ENCODE peak calls at places on chromosomes 5 and 9, in four cellular contexts. One of them, this sample, is unnamed.

GRCh38 chr5:135024956-135025729 is 8.9 kb downstream of the PITX1 start:
- DNase-seq in ovary: no peak
- DNase-seq in retinal pigment epithelial cell: no peak
- DNase-seq in GM20000: no peak
- DNase-seq in this sample: no peak

GRCh38 chr9:33449715-33450114 is 2.3 kb upstream of the AQP3 start:
- DNase-seq in ovary: no peak
- DNase-seq in retinal pigment epithelial cell: no peak
- DNase-seq in GM20000: no peak
- DNase-seq in this sample: no peak

GRCh38 chr9:113652355-113653152 is 189.0 kb downstream of the RGS3 start:
- DNase-seq in ovary: no peak
- DNase-seq in retinal pigment epithelial cell: no peak
- DNase-seq in GM20000: no peak
- DNase-seq in this sample: no peak

GRCh38 chr5:151006704-151007334 is 13.6 kb upstream of the GPX3 start:
- DNase-seq in ovary: peak
- DNase-seq in retinal pigment epithelial cell: no peak
- DNase-seq in GM20000: no peak
- DNase-seq in this sample: no peak

GRCh38 chr5:151327585-151327984 is 19.8 kb downstream of the SLC36A2 start:
- DNase-seq in ovary: no peak
- DNase-seq in retinal pigment epithelial cell: no peak
- DNase-seq in GM20000: no peak
- DNase-seq in this sample: no peak

GRCh38 chr5:98763001-98763630 is 10.3 kb upstream of the RGMB start:
- DNase-seq in ovary: no peak
- DNase-seq in retinal pigment epithelial cell: no peak
- DNase-seq in GM20000: no peak
- DNase-seq in this sample: no peak

GRCh38 chr5:149030392-149030791 is 32.5 kb downstream of the SH3TC2 start:
- DNase-seq in ovary: no peak
- DNase-seq in retinal pigment epithelial cell: no peak
- DNase-seq in GM20000: no peak
- DNase-seq in this sample: no peak

GRCh38 chr9:115034801-115035200 is 83.2 kb downstream of the TNC start:
- DNase-seq in ovary: no peak
- DNase-seq in retinal pigment epithelial cell: peak
- DNase-seq in GM20000: no peak
- DNase-seq in this sample: no peak

GRCh38 chr9:4780651-4781050 is 12.1 kb upstream of the RCL1 start:
- DNase-seq in ovary: no peak
- DNase-seq in retinal pigment epithelial cell: no peak
- DNase-seq in GM20000: no peak
- DNase-seq in this sample: no peak

GRCh38 chr9:107976767-107977166 is 487.2 kb upstream of the KLF4 start:
- DNase-seq in ovary: no peak
- DNase-seq in retinal pigment epithelial cell: no peak
- DNase-seq in GM20000: no peak
- DNase-seq in this sample: no peak

GRCh38 chr5:150298701-150299451 is 3.8 kb downstream of the ARSI start:
- DNase-seq in ovary: no peak
- DNase-seq in retinal pigment epithelial cell: peak
- DNase-seq in GM20000: no peak
- DNase-seq in this sample: no peak

GRCh38 chr5:55554879-55555278 is 20.1 kb upstream of the PLPP1 start:
- DNase-seq in ovary: no peak
- DNase-seq in retinal pigment epithelial cell: no peak
- DNase-seq in GM20000: no peak
- DNase-seq in this sample: no peak

GRCh38 chr9:129522351-129522750 is 98.5 kb downstream of the C9orf50 start:
- DNase-seq in ovary: no peak
- DNase-seq in retinal pigment epithelial cell: no peak
- DNase-seq in GM20000: no peak
- DNase-seq in this sample: no peak

GRCh38 chr5:69206528-69207190 is 17.3 kb downstream of the CENPH start:
- DNase-seq in ovary: no peak
- DNase-seq in retinal pigment epithelial cell: no peak
- DNase-seq in GM20000: no peak
- DNase-seq in this sample: no peak

GRCh38 chr9:94160594-94161501 is 76.6 kb downstream of the PTPDC1 start:
- DNase-seq in ovary: no peak
- DNase-seq in retinal pigment epithelial cell: no peak
- DNase-seq in GM20000: no peak
- DNase-seq in this sample: peak

GRCh38 chr5:139692605-139693340 is 44.6 kb downstream of the CXXC5 start:
- DNase-seq in ovary: no peak
- DNase-seq in retinal pigment epithelial cell: no peak
- DNase-seq in GM20000: no peak
- DNase-seq in this sample: no peak

This sample was measured in OCI-LY7.